ENCODE peak calls at places on chromosomes 6 and 20, in seven cellular contexts. M, L, E, A, R, Q and Z are unnamed samples.

GRCh38 chr20:48710341-48711043 is 117.3 kb downstream of the PREX1 start:
- DNase-seq in M (no peak), L (no peak), E (no peak), A (no peak), R (no peak), Q (no peak), Z (no peak)

GRCh38 chr6:117391874-117392583 is 33.7 kb downstream of the ROS1 start:
- DNase-seq in M (no peak), L (no peak), E (no peak), A (no peak), R (no peak), Q (no peak), Z (no peak)

GRCh38 chr20:61959301-61959700 is 106.4 kb downstream of the TAF4 start:
- DNase-seq in M (no peak), L (peak), E (no peak), A (no peak), R (no peak), Q (no peak), Z (no peak)

GRCh38 chr6:37711331-37711924 is 13.7 kb upstream of the MDGA1 start:
- DNase-seq in M (no peak), L (no peak), E (no peak), A (no peak), R (no peak), Q (no peak), Z (no peak)

GRCh38 chr6:143607168-143607567 is 70.6 kb upstream of the PHACTR2 start:
- DNase-seq in M (no peak), L (no peak), E (no peak), A (no peak), R (no peak), Q (no peak), Z (no peak)

GRCh38 chr6:150322452-150322851 is 46.4 kb upstream of the IYD start:
- DNase-seq in M (no peak), L (no peak), E (no peak), A (no peak), R (no peak), Q (no peak), Z (no peak)

GRCh38 chr6:44043036-44043478 is 84.2 kb downstream of the MRPL14 start:
- DNase-seq in M (peak), L (no peak), E (peak), A (no peak), R (no peak), Q (no peak), Z (no peak)

GRCh38 chr6:15464211-15464725 is 198.6 kb downstream of the DTNBP1 start:
- DNase-seq in M (no peak), L (no peak), E (no peak), A (no peak), R (peak), Q (peak), Z (no peak)

GRCh38 chr20:46715292-46715756 is 5.9 kb downstream of the SLC2A10 start:
- DNase-seq in M (peak), L (peak), E (peak), A (no peak), R (no peak), Q (peak), Z (no peak)

GRCh38 chr6:21800948-21801438 is 207.4 kb downstream of the SOX4 start:
- DNase-seq in M (no peak), L (no peak), E (peak), A (no peak), R (no peak), Q (peak), Z (no peak)

GRCh38 chr20:33740189-33740588 is 8.4 kb downstream of the ZNF341 start:
- DNase-seq in M (no peak), L (no peak), E (no peak), A (no peak), R (no peak), Q (no peak), Z (no peak)

GRCh38 chr20:50624351-50625016 is 66.9 kb downstream of the RIPOR3 start:
- DNase-seq in M (peak), L (no peak), E (no peak), A (peak), R (no peak), Q (no peak), Z (no peak)

GRCh38 chr6:152441892-152442291 is 195.3 kb downstream of the SYNE1 start:
- DNase-seq in M (peak), L (no peak), E (no peak), A (no peak), R (no peak), Q (no peak), Z (no peak)

GRCh38 chr20:4567172-4567571 is 154.5 kb upstream of the PRND start:
- DNase-seq in M (no peak), L (no peak), E (no peak), A (no peak), R (no peak), Q (no peak), Z (no peak)

GRCh38 chr6:91864911-91865310 is 1278.0 kb upstream of the MAP3K7 start:
- DNase-seq in M (no peak), L (no peak), E (no peak), A (no peak), R (no peak), Q (no peak), Z (no peak)

GRCh38 chr6:11778648-11779307 is at the start of gene ADTRP:
- DNase-seq in M (no peak), L (no peak), E (peak), A (no peak), R (no peak), Q (no peak), Z (no peak)

GRCh38 chr20:35768731-35769664 is 2.8 kb upstream of the PHF20 start:
- DNase-seq in M (peak), L (peak), E (peak), A (peak), R (peak), Q (peak), Z (no peak)

GRCh38 chr20:3071266-3071609 is 182 bp upstream of the OXT start:
- DNase-seq in M (no peak), L (no peak), E (no peak), A (no peak), R (no peak), Q (no peak), Z (no peak)

GRCh38 chr20:63273635-63274380 is 1.2 kb downstream of the ARFGAP1 start:
- DNase-seq in M (no peak), L (no peak), E (peak), A (no peak), R (no peak), Q (peak), Z (no peak)

GRCh38 chr6:133769463-133769862 is 119.5 kb upstream of the TCF21 start:
- DNase-seq in M (no peak), L (no peak), E (no peak), A (no peak), R (no peak), Q (peak), Z (no peak)

GRCh38 chr20:23492292-23492691 is 1.4 kb downstream of the CST8 start:
- DNase-seq in M (no peak), L (no peak), E (no peak), A (no peak), R (no peak), Q (no peak), Z (no peak)

GRCh38 chr20:982754-983153 is 19.4 kb downstream of the RSPO4 start:
- DNase-seq in M (no peak), L (no peak), E (no peak), A (no peak), R (no peak), Q (no peak), Z (no peak)

GRCh38 chr6:118377711-118378414 is 170.2 kb upstream of the PLN start:
- DNase-seq in M (no peak), L (no peak), E (no peak), A (peak), R (no peak), Q (no peak), Z (no peak)

GRCh38 chr6:16523550-16524379 is 237.5 kb downstream of the ATXN1 start:
- DNase-seq in M (no peak), L (no peak), E (no peak), A (no peak), R (no peak), Q (peak), Z (no peak)

GRCh38 chr6:47042238-47042843 is at the start of gene ADGRF1:
- DNase-seq in M (no peak), L (no peak), E (peak), A (peak), R (no peak), Q (no peak), Z (no peak)

GRCh38 chr6:13795041-13795748 is 19.2 kb downstream of the MCUR1 start:
- DNase-seq in M (peak), L (peak), E (peak), A (peak), R (peak), Q (peak), Z (peak)

GRCh38 chr6:140281236-140281635 is 906.8 kb upstream of the CITED2 start:
- DNase-seq in M (no peak), L (no peak), E (no peak), A (no peak), R (no peak), Q (no peak), Z (no peak)

GRCh38 chr6:134176283-134176975 is 124.0 kb upstream of the SLC2A12 start:
- DNase-seq in M (peak), L (peak), E (peak), A (peak), R (no peak), Q (peak), Z (peak)

GRCh38 chr20:49515588-49515987 is 33.1 kb upstream of the KCNB1 start:
- DNase-seq in M (no peak), L (no peak), E (no peak), A (no peak), R (no peak), Q (no peak), Z (no peak)

DNA sequence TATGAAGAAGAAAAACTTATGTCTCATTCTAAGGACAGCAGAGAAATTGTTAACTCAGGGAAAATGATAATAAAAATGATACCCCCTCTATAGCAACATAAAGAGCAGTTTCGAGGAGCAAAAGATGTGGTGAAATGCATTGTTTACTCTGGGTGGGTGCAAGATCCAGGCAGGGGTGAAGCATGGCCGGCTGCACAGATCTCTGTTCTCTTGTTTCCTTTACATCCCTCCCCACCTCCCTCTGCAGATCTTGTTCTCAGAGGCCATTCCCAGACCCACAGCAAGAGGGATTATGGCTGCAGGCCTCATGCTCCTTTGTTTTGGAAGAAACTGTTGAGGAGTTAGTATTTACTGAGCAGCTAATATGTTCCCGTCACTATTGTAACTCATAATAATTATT is 1.8 kb downstream of the BTN3A1 start:
- DNase-seq in M (no peak), L (no peak), E (no peak), A (no peak), R (no peak), Q (no peak), Z (no peak)
- TF ChIP-seq CTCF in M (no peak), L (no peak), E (no peak), A (no peak), R (no peak), Q (peak), Z (no peak)

DNA sequence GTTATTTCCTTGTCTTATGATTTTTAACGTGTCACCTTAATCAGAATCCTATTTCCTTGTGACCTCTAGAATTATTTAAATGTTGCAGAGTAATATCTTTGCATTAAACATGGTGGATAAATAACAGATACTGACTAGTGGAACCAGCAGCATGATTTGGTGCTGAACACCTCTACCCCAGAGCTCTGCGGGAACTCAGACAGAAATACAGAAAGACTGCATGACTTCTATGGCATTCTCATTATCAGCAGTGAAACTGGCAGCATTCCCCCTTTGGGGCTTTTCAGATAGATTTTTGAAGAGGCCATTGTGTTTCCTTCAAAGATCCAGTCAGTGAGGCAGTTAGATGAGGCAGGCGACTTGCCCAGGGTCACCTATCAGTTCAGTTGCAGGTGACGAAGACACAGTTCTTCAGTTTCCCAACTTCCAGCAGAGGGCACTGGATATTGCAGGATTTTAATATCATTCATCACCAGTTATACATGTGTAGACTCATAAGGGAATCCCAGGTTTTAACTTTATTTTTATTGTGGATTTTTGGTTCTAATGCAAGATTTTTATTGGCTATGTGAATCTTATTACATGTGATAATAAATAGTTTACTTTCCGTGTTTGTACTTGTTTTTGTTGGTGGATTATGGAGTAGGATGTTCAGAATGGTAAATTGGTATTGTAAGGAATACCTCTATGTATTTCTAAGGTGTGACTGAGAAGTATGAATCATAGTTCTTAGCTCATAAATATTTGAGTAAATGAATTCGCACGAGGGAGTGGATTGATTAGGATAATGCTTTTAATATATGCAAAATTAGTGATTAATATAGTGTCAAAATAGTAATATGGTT is 81.3 kb downstream of the AFDN start:
- DNase-seq in M (no peak), L (no peak), E (peak), A (no peak), R (no peak), Q (peak), Z (no peak)
- TF ChIP-seq CTCF in M (peak), L (no peak), E (peak), A (peak), R (no peak), Q (peak), Z (peak)

DNA sequence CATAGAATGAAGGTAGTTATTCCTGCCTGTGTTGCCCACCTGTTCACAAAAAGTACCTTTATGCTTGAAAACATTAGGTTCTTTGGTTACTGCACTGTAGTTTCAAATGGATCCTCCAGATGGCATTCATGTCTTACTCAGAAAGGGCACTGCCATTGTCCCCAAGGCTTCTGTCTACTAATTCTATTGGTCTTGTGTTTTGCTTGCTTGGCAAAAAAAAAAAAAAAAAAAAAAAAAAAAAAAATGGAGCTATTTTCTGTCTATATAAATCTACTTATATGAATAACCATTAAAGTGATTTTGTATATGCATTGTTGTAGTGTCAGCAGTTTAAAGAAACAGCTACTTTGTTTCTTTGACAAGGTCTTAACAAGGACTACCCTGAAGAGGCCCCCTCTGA is 12.7 kb upstream of the EFHC1 start:
- DNase-seq in M (no peak), L (no peak), E (peak), A (no peak), R (no peak), Q (peak), Z (no peak)
- TF ChIP-seq CTCF in M (peak), L (no peak), E (peak), A (no peak), R (peak), Q (peak), Z (peak)

GRCh38 chr20:8709627-8710026 is 359.3 kb upstream of the PLCB4 start:
- DNase-seq in M (no peak), L (no peak), E (no peak), A (no peak), R (no peak), Q (peak), Z (no peak)
- TF ChIP-seq CTCF in M (no peak), L (no peak), E (no peak), A (no peak), R (no peak), Q (no peak), Z (no peak)